ENCODE peak calls at places on chromosomes 5 and 9, in six cellular contexts. K is B cell, N is hepatic stellate cell, A is Daoy, B is caudate nucleus, U is cardiac muscle cell. M is an unnamed sample.

GRCh38 chr5:88944751-88945507 is 61.9 kb upstream of the MEF2C start:
- DNase-seq in K (no peak), N (no peak), A (no peak), B (no peak), U (no peak), M (no peak)

GRCh38 chr5:39160576-39161213 is 58.7 kb downstream of the FYB1 start:
- DNase-seq in K (no peak), N (no peak), A (no peak), B (no peak), U (no peak), M (no peak)

GRCh38 chr9:134811673-134812668 is 68.6 kb upstream of the FCN2 start:
- DNase-seq in K (no peak), N (peak; percentile 91), A (no peak), B (no peak), U (no peak), M (no peak)

GRCh38 chr5:111072949-111073682 is 1.6 kb downstream of the TSLP start:
- DNase-seq in K (no peak), N (peak; percentile 79), A (peak; percentile 72), B (peak; percentile 6), U (peak; percentile 74), M (peak; percentile 19)

GRCh38 chr9:104090578-104090977 is 3.5 kb upstream of the SMC2 start:
- DNase-seq in K (no peak), N (no peak), A (no peak), B (no peak), U (no peak), M (no peak)

GRCh38 chr5:42605490-42605889 is 151.1 kb upstream of the CCDC152 start:
- DNase-seq in K (no peak), N (no peak), A (no peak), B (no peak), U (no peak), M (no peak)

GRCh38 chr9:128802482-128802881 is 15.4 kb downstream of the TBC1D13 start:
- DNase-seq in K (no peak), N (no peak), A (no peak), B (no peak), U (no peak), M (no peak)

GRCh38 chr5:33753704-33754103 is 138.1 kb downstream of the ADAMTS12 start:
- DNase-seq in K (no peak), N (no peak), A (no peak), B (no peak), U (no peak), M (no peak)

GRCh38 chr5:159826351-159827222 is 89.7 kb upstream of the ADRA1B start:
- DNase-seq in K (no peak), N (peak; percentile 29), A (peak; percentile 85), B (no peak), U (no peak), M (no peak)

M was measured in HuH-7.5.